ENCODE peak calls at places on chromosomes 16 and 17, in four cellular contexts. X is heart left ventricle, R is left lung, S is keratinocyte. U is an unnamed sample.

GRCh38 chr16:11196286-11196828 is 59.6 kb downstream of the SOCS1 start:
- DNase-seq in X (no peak), R (no peak), S (no peak), U (no peak)

GRCh38 chr17:29929006-29929543 is 953 bp downstream of the SSH2 start:
- DNase-seq in X (no peak), R (no peak), S (no peak), U (no peak)

GRCh38 chr16:67547423-67548264 is 14.7 kb upstream of the CTCF start:
- DNase-seq in X (peak; percentile 44), R (peak; percentile 39), S (no peak), U (peak; percentile 23)

GRCh38 chr17:37259030-37259735 is 116.6 kb upstream of the C17orf78 start:
- DNase-seq in X (no peak), R (no peak), S (peak; percentile 4), U (no peak)

GRCh38 chr16:22073350-22073749 is 19.0 kb upstream of the VWA3A start:
- DNase-seq in X (no peak), R (no peak), S (no peak), U (no peak)

GRCh38 chr16:8565498-8565897 is 24.8 kb downstream of the TMEM114 start:
- DNase-seq in X (no peak), R (no peak), S (no peak), U (no peak)

GRCh38 chr17:77459018-77459755 is 318.4 kb downstream of the SEC14L1 start:
- DNase-seq in X (peak; percentile 17), R (no peak), S (no peak), U (no peak)

GRCh38 chr16:11133344-11133921 is 122.6 kb downstream of the SOCS1 start:
- DNase-seq in X (peak; percentile 90), R (peak; percentile 85), S (peak; percentile 84), U (no peak)

GRCh38 chr17:21689604-21690003 is 2.7 kb upstream of the KCNJ18 start:
- DNase-seq in X (peak; percentile 50), R (peak; percentile 48), S (no peak), U (no peak)

GRCh38 chr17:46157443-46158107 is 35.7 kb downstream of the KANSL1 start:
- DNase-seq in X (no peak), R (no peak), S (no peak), U (no peak)

GRCh38 chr17:77074681-77075080 is 66.1 kb upstream of the SEC14L1 start:
- DNase-seq in X (no peak), R (no peak), S (no peak), U (no peak)

GRCh38 chr16:71479420-71479819 is 9.7 kb downstream of the ZNF19 start:
- DNase-seq in X (no peak), R (no peak), S (no peak), U (no peak)

GRCh38 chr16:84514874-84515835 is 10.7 kb upstream of the MEAK7 start:
- DNase-seq in X (no peak), R (peak; percentile 72), S (no peak), U (peak; percentile 60)

GRCh38 chr17:47649972-47650524 is 329 bp downstream of the KPNB1 start:
- DNase-seq in X (no peak), R (peak; percentile 62), S (peak; percentile 36), U (peak; percentile 45)

GRCh38 chr16:72278301-72278700 is 106.3 kb upstream of the PMFBP1 start:
- DNase-seq in X (no peak), R (no peak), S (no peak), U (no peak)

GRCh38 chr17:496761-497586 is 144.4 kb upstream of the RPH3AL start:
- DNase-seq in X (no peak), R (no peak), S (no peak), U (no peak)

GRCh38 chr17:50581316-50581715 is 20.8 kb downstream of the CACNA1G start:
- DNase-seq in X (no peak), R (no peak), S (no peak), U (no peak)

GRCh38 chr17:40553694-40554534 is 11.4 kb downstream of the CCR7 start:
- DNase-seq in X (peak; percentile 84), R (no peak), S (no peak), U (no peak)

GRCh38 chr16:65917466-65917865 is 449.0 kb upstream of the CDH5 start:
- DNase-seq in X (no peak), R (no peak), S (no peak), U (no peak)

GRCh38 chr16:66457888-66458287 is 30.8 kb downstream of the BEAN1 start:
- DNase-seq in X (no peak), R (no peak), S (no peak), U (no peak)

GRCh38 chr16:57612494-57612893 is 15.9 kb upstream of the ADGRG1 start:
- DNase-seq in X (no peak), R (peak; percentile 8), S (no peak), U (no peak)

GRCh38 chr16:57609541-57610401 is 18.7 kb upstream of the ADGRG1 start:
- DNase-seq in X (peak; percentile 61), R (peak; percentile 30), S (no peak), U (no peak)

GRCh38 chr16:57613514-57613913 is 14.9 kb upstream of the ADGRG1 start:
- DNase-seq in X (no peak), R (peak; percentile 7), S (no peak), U (no peak)

GRCh38 chr16:57610611-57611010 is 17.8 kb upstream of the ADGRG1 start:
- DNase-seq in X (no peak), R (peak; percentile 3), S (no peak), U (no peak)

GRCh38 chr16:57611184-57611583 is 17.2 kb upstream of the ADGRG1 start:
- DNase-seq in X (no peak), R (no peak), S (no peak), U (no peak)
- H3K27ac ChIP-seq in X (no peak overlapping the region), R (no peak overlapping the region), S (no peak overlapping the region), U (no peak overlapping the region)

DNA sequence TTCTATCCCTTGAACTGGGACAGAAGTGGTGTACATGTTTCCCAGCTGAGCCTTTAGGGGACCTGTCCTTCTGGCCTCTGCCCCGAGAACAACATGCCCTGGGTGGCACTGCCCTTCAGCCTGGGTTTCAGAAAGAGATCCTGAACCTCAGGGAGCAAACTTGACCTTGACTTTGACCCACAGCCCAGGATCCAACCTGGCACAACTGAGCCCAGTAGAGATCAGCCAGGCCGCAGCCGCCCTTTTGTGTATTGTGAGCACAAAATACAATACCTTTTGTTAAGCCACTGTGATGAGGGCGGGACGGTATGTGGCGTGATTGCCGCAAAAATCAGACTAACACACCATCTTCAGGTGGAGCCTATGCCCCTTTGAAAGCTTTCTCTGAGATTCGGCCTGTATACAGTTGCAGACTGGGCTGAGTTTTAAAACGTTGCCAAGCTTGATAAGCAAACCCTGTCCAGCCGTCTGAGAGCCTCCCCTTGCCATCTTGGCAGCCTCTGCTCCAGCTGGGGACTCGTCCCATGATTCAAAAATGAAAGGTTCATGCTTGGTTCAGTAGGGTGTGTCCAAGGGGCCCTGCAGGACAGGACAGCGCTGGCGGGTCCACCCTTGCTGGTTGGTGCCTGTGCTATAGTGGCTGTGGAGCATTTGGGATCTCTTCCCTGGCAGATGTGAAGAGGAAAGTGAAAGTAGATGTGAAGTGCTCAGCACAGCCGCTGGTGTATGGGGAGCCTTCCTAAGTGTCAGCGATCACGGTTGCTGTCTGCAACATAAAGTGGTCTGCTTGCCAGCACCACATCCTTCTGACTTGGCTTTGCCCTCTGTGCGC is 40.3 kb downstream of the FOXL1 start:
- DNase-seq in X (peak; percentile 47), R (no peak), S (no peak), U (no peak)
- H3K4me1 ChIP-seq in X (no peaks in the 10 kb centered on the region), R (no peaks in the 10 kb centered on the region), S (no peaks in the 10 kb centered on the region), U (no peaks in the 10 kb centered on the region)

GRCh38 chr17:83122834-83123233 is 43.4 kb downstream of the METRNL start:
- DNase-seq in X (no peak), R (no peak), S (no peak), U (no peak)

GRCh38 chr17:83121921-83122820 is 42.8 kb downstream of the METRNL start:
- DNase-seq in X (no peak), R (no peak), S (no peak), U (no peak)

GRCh38 chr17:83118071-83118841 is 38.8 kb downstream of the METRNL start:
- DNase-seq in X (no peak), R (no peak), S (no peak), U (no peak)

GRCh38 chr17:83117594-83117993 is 38.2 kb downstream of the METRNL start:
- DNase-seq in X (no peak), R (no peak), S (no peak), U (no peak)

GRCh38 chr17:83119987-83120864 is 40.8 kb downstream of the METRNL start:
- DNase-seq in X (no peak), R (peak; percentile 54), S (no peak), U (no peak)
- H3K4me3 ChIP-seq in X (no peak overlapping the region), R (no peak overlapping the region), S (no peak overlapping the region), U (no peak overlapping the region)

GRCh38 chr16:88487920-88488842 is 35.1 kb downstream of the ZFPM1 start:
- DNase-seq in X (no peak), R (no peak), S (no peak), U (no peak)
- H3K27ac ChIP-seq in X (no peak overlapping the region), R (no peak overlapping the region), S (no peak overlapping the region), U (no peak overlapping the region)

DNA sequence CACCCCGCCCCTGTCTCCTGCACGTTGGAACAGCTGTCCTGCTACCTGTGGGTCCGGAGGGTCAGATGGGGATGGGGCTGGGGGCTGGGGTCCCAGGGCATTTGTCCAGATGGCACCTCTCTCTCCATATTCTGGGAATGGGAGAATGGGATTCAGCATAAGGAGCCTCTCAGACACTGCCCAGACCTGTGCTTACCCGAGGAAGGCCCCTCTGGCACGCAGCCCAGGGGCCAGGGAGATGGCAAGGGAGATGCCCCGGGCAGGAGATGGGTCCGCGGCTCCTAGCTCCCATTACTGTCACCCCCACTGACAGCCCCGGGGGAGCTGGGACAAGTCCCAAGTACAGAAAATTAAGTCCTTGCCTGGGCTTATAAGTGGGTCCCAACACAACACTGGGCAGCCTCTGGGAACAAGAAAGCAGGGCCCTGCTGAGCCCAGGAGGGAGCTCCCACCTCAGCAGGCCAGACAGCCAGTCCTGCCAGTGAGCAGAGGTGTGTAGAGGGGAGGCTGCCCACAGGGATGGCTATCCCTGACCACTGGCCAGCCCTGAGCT is 1.8 kb downstream of the VASN start:
- DNase-seq in X (no peak), R (no peak), S (no peak), U (no peak)
- H3K4me1 ChIP-seq in X (peaks cover 97% of the 10 kb centered on the region), R (peaks cover 58% of the 10 kb centered on the region), S (peaks cover 37% of the 10 kb centered on the region), U (peaks cover 34% of the 10 kb centered on the region)

GRCh38 chr16:20897897-20898296 is 2.3 kb downstream of the DCUN1D3 start:
- DNase-seq in X (no peak), R (no peak), S (no peak), U (no peak)
- H3K4me3 ChIP-seq in X (no peak overlapping the region), R (no peak overlapping the region), S (no peak overlapping the region), U (no peak overlapping the region)

U was measured in effector memory CD4-positive, alpha-beta T cell.